ENCODE peak calls at places on chromosome 9, in four cellular contexts. S is lower leg skin, X is AG10803, G is foreskin fibroblast. H is an unnamed sample.

GRCh38 chr9:84296146-84296843 is 44.3 kb downstream of the SLC28A3 start:
- DNase-seq in S (no peak), X (peak), G (peak), H (no peak)

GRCh38 chr9:134222018-134222573 is 57.7 kb upstream of the RNU6ATAC start:
- DNase-seq in S (no peak), X (no peak), G (no peak), H (no peak)

GRCh38 chr9:12722131-12722530 is 28.9 kb downstream of the TYRP1 start:
- DNase-seq in S (no peak), X (peak), G (peak), H (no peak)

GRCh38 chr9:19498015-19498414 is 89.2 kb downstream of the ACER2 start:
- DNase-seq in S (no peak), X (peak), G (peak), H (no peak)

GRCh38 chr9:5265939-5266338 is 34.7 kb downstream of the INSL4 start:
- DNase-seq in S (peak), X (no peak), G (no peak), H (no peak)

GRCh38 chr9:113842086-113842485 is 34.0 kb upstream of the ZNF618 start:
- DNase-seq in S (no peak), X (no peak), G (no peak), H (no peak)

GRCh38 chr9:128553695-128554094 is 1.3 kb downstream of the SPTAN1 start:
- DNase-seq in S (no peak), X (peak), G (peak), H (no peak)

GRCh38 chr9:132762896-132763295 is 92.6 kb downstream of the GTF3C4 start:
- DNase-seq in S (peak), X (no peak), G (no peak), H (no peak)

GRCh38 chr9:132853482-132853881 is 24.6 kb downstream of the AK8 start:
- DNase-seq in S (no peak), X (no peak), G (no peak), H (no peak)

GRCh38 chr9:22683393-22684075 is 236.9 kb downstream of the DMRTA1 start:
- DNase-seq in S (no peak), X (peak), G (peak), H (peak)

GRCh38 chr9:130058154-130058553 is 4.4 kb downstream of the GPR107 start:
- DNase-seq in S (no peak), X (no peak), G (no peak), H (no peak)

GRCh38 chr9:76905984-76906861 is at the start of gene PRUNE2:
- DNase-seq in S (peak), X (peak), G (peak), H (peak)

GRCh38 chr9:4353236-4353635 is 53.4 kb upstream of the GLIS3 start:
- DNase-seq in S (no peak), X (peak), G (peak), H (no peak)

DNA sequence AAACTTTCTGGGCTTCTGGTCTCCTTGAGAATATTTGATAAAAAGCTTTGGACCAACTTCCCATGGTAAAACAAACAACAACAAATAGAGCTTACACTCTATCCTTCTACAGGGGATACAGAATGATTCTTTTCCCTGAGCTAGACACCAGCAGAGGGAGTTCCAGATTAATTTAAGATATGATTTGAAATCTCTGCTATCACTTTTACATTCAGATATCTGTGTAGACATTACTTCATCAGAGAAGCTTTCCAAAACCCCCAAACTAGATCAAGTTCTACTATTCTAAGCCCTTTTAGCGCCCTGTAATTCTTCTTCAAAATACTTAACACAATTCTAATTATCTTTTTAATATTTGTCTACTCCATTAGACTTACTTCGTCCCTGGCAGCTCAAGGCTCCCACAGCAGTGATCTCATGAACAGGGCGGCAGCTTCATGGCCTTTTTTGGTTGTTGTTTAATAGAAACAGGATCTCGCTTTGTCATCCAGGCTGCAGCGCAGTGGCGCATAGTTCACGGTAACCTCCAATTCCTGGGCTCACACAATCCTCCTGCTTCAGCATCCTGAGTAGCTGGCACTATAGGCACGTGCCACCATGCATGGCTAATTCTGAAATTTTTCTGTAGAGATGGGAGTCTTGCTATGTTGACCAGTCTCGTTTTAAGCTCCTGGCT is 938 bp upstream of the GALNT12 start:
- DNase-seq in S (peak), X (peak), G (peak), H (no peak)
- TF ChIP-seq CTCF in S (no peak), X (peak), G (peak), H (no peak)

GRCh38 chr9:92726971-92727715 is 37.5 kb downstream of the BICD2 start:
- DNase-seq in S (peak), X (no peak), G (peak), H (no peak)

GRCh38 chr9:92730897-92731296 is 33.7 kb downstream of the BICD2 start:
- DNase-seq in S (peak), X (no peak), G (no peak), H (no peak)

GRCh38 chr9:92729735-92730155 is 34.9 kb downstream of the BICD2 start:
- DNase-seq in S (peak), X (no peak), G (no peak), H (no peak)

GRCh38 chr9:92727716-92728700 is 36.6 kb downstream of the BICD2 start:
- DNase-seq in S (peak), X (no peak), G (no peak), H (no peak)

DNA sequence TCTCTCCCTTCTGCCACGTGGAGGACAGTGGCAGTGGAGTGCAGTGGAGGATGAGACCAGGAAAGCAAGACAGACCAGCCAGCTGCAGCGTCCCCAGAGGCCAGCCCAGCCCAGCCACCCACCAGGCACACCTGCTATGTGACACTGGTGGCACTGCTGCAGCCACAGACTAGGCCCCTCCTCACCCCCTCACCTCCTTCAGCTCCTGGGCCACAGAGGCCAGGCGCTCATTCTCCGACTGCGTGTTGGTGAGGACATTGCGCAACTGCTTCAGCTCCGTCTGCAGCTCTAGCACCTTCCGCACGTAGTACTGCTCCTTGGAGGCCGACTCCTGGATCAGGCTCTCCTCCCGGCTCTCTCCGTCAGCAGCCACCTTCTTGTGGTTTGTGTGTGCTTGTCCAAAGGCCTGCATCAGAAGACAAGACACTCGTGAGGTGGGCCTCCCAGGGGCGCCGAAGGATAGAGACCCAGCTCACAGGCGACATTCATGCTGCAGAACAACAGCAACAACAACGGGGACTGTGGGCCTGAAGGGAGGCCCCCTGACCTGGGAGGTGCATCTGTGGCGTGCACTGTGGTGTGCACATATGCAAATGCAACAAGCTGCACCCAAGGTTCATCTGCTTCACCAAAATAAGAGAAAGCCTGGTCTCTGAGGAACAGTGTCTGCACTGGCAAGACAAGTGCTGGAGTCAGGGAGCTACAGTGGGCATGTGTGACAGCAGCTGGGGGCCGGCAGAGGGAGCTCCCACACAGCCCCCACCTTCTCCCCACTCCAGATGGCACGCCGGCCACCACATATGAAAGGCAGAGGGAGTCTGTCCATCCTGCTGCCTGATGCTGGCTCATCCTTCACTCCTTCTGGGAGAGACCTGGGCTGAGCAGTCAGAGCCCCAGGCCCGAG is 35.5 kb downstream of the BICD2 start:
- DNase-seq in S (peak), X (peak), G (peak), H (no peak)
- TF ChIP-seq CTCF in S (no peak), X (peak), G (peak), H (no peak)

GRCh38 chr9:93054758-93055704 is 3.5 kb upstream of the SUSD3 start:
- DNase-seq in S (no peak), X (no peak), G (no peak), H (no peak)

GRCh38 chr9:93048706-93049448 is 9.6 kb upstream of the SUSD3 start:
- DNase-seq in S (no peak), X (no peak), G (no peak), H (no peak)

GRCh38 chr9:93049491-93049890 is 9.0 kb upstream of the SUSD3 start:
- DNase-seq in S (no peak), X (no peak), G (no peak), H (no peak)

GRCh38 chr9:93053781-93054331 is 4.6 kb upstream of the SUSD3 start:
- DNase-seq in S (no peak), X (no peak), G (no peak), H (no peak)

GRCh38 chr9:93052791-93053540 is 5.5 kb upstream of the SUSD3 start:
- DNase-seq in S (no peak), X (no peak), G (no peak), H (no peak)
- TF ChIP-seq CTCF in S (no peak), X (no peak), G (no peak), H (no peak)

GRCh38 chr9:2662496-2662895 is 40.9 kb downstream of the VLDLR start:
- DNase-seq in S (no peak), X (no peak), G (peak), H (no peak)
- TF ChIP-seq CTCF in S (no peak), X (peak), G (no peak), H (no peak)

GRCh38 chr9:120783611-120784047 is 9.6 kb downstream of the FBXW2 start:
- DNase-seq in S (no peak), X (peak), G (peak), H (no peak)
- TF ChIP-seq CTCF in S (no peak), X (no peak), G (no peak), H (no peak)

H was measured in gastrocnemius medialis.